ENCODE peak calls at places on chromosomes 11 and 22, in six cellular contexts. F is HFFc6, G is BJ, T is ovary, V is foreskin fibroblast, S is A549. Y is an unnamed sample.

GRCh38 chr22:20319041-20319744 is 667 bp downstream of the DGCR6L start:
- DNase-seq in F (no peak), G (no peak), T (peak), V (no peak), S (no peak), Y (no peak)

GRCh38 chr11:115528217-115528616 is 24.0 kb upstream of the CADM1 start:
- DNase-seq in F (no peak), G (no peak), T (no peak), V (no peak), S (no peak), Y (no peak)

GRCh38 chr22:22684605-22685561 is 40.5 kb downstream of the GGTLC2 start:
- DNase-seq in F (peak), G (no peak), T (no peak), V (peak), S (no peak), Y (peak)

GRCh38 chr22:49668402-49668801 is 159.3 kb downstream of the BRD1 start:
- DNase-seq in F (no peak), G (no peak), T (no peak), V (no peak), S (no peak), Y (no peak)

GRCh38 chr11:117037279-117037951 is 60.8 kb downstream of the SIK3 start:
- DNase-seq in F (peak), G (no peak), T (no peak), V (peak), S (no peak), Y (no peak)

GRCh38 chr11:112212290-112212689 is 13.9 kb upstream of the PTS start:
- DNase-seq in F (no peak), G (no peak), T (no peak), V (no peak), S (no peak), Y (no peak)

GRCh38 chr11:83681045-83681781 is 395.0 kb upstream of the CCDC90B start:
- DNase-seq in F (no peak), G (no peak), T (no peak), V (no peak), S (no peak), Y (no peak)

GRCh38 chr11:68843052-68843561 is 1.4 kb upstream of the CPT1A start:
- DNase-seq in F (no peak), G (no peak), T (peak), V (no peak), S (no peak), Y (no peak)

GRCh38 chr22:33328789-33329296 is 270.7 kb upstream of the SYN3 start:
- DNase-seq in F (peak), G (no peak), T (no peak), V (no peak), S (peak), Y (no peak)

GRCh38 chr22:27377901-27378300 is 423.7 kb downstream of the MN1 start:
- DNase-seq in F (no peak), G (no peak), T (peak), V (no peak), S (no peak), Y (no peak)

GRCh38 chr11:100550910-100551309 is 136.2 kb upstream of the ARHGAP42 start:
- DNase-seq in F (no peak), G (no peak), T (no peak), V (no peak), S (no peak), Y (no peak)

GRCh38 chr11:1778141-1778911 is 14.6 kb upstream of the CTSD start:
- DNase-seq in F (no peak), G (no peak), T (no peak), V (no peak), S (no peak), Y (no peak)

GRCh38 chr11:61955031-61955415 is 4.9 kb downstream of the BEST1 start:
- DNase-seq in F (peak), G (peak), T (peak), V (peak), S (peak), Y (peak)

GRCh38 chr11:46520971-46521745 is 72.7 kb downstream of the AMBRA1 start:
- DNase-seq in F (peak), G (no peak), T (no peak), V (peak), S (no peak), Y (peak)
- TF ChIP-seq CTCF in F (no peak), G (no peak), T (no peak), V (no peak), S (no peak), Y (no peak)

DNA sequence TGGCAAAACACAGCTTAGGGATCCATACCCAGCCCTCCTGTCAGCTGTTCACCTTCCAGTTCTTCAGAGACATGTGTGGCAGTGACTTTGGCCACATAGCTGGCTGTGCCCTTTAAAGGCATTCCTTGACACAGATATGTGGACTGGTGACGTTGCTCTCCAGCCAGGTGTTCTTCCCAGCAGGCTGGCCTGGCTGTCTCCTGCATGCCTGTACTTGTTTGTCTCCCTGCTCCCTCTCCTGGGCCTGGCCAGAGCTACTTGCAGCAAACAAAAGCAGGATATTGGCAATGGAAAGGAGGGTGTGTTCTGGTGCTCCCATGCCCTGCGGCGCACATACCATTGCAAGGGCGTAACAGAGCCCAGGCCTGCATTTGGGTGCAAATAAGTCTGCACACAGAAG is 38.3 kb downstream of the PIK3IP1 start:
- DNase-seq in F (no peak), G (no peak), T (no peak), V (no peak), S (no peak), Y (no peak)
- TF ChIP-seq CTCF in F (no peak), G (no peak), T (no peak), V (no peak), S (no peak), Y (no peak)

GRCh38 chr11:120647681-120648080 is 136.1 kb downstream of the GRIK4 start:
- DNase-seq in F (no peak), G (no peak), T (no peak), V (no peak), S (no peak), Y (no peak)
- TF ChIP-seq CTCF in F (no peak), G (no peak), T (no peak), V (no peak), S (no peak), Y (no peak)

GRCh38 chr22:41598081-41598480 is 8.4 kb upstream of the PMM1 start:
- DNase-seq in F (peak), G (no peak), T (no peak), V (peak), S (no peak), Y (no peak)
- TF ChIP-seq CTCF in F (no peak), G (peak), T (no peak), V (no peak), S (no peak), Y (no peak)

GRCh38 chr11:27838674-27839073 is 138.4 kb upstream of the BDNF start:
- DNase-seq in F (no peak), G (no peak), T (no peak), V (no peak), S (no peak), Y (no peak)

GRCh38 chr11:27842290-27842689 is 142.0 kb upstream of the BDNF start:
- DNase-seq in F (no peak), G (no peak), T (no peak), V (no peak), S (no peak), Y (no peak)

GRCh38 chr11:27837895-27838563 is 137.8 kb upstream of the BDNF start:
- DNase-seq in F (no peak), G (no peak), T (no peak), V (no peak), S (no peak), Y (no peak)

GRCh38 chr11:27839226-27839913 is 139.1 kb upstream of the BDNF start:
- DNase-seq in F (peak), G (no peak), T (no peak), V (no peak), S (no peak), Y (peak)
- TF ChIP-seq CTCF in F (peak), G (peak), T (no peak), V (peak), S (peak), Y (peak)

GRCh38 chr11:129975543-129975942 is 27.1 kb downstream of the PRDM10 start:
- DNase-seq in F (no peak), G (no peak), T (no peak), V (no peak), S (no peak), Y (no peak)

GRCh38 chr11:129973068-129973467 is 29.6 kb downstream of the PRDM10 start:
- DNase-seq in F (no peak), G (no peak), T (no peak), V (no peak), S (no peak), Y (no peak)

GRCh38 chr11:129974237-129974636 is 28.4 kb downstream of the PRDM10 start:
- DNase-seq in F (no peak), G (no peak), T (no peak), V (no peak), S (no peak), Y (no peak)

GRCh38 chr11:129973809-129974208 is 28.8 kb downstream of the PRDM10 start:
- DNase-seq in F (no peak), G (no peak), T (no peak), V (no peak), S (no peak), Y (no peak)

GRCh38 chr11:129974672-129975071 is 28.0 kb downstream of the PRDM10 start:
- DNase-seq in F (no peak), G (no peak), T (no peak), V (no peak), S (no peak), Y (no peak)
- TF ChIP-seq CTCF in F (no peak), G (no peak), T (no peak), V (no peak), S (no peak), Y (no peak)

GRCh38 chr11:127993788-127994187 is 593.6 kb downstream of the ETS1 start:
- DNase-seq in F (no peak), G (no peak), T (no peak), V (no peak), S (peak), Y (no peak)
- TF ChIP-seq CTCF in F (peak), G (peak), T (no peak), V (no peak), S (no peak), Y (no peak)

GRCh38 chr22:35841907-35842518 is 124.3 kb downstream of the APOL5 start:
- DNase-seq in F (no peak), G (no peak), T (no peak), V (no peak), S (no peak), Y (no peak)

GRCh38 chr22:35839811-35840739 is 122.4 kb downstream of the APOL5 start:
- DNase-seq in F (peak), G (peak), T (peak), V (peak), S (peak), Y (peak)

GRCh38 chr22:35842519-35842913 is 124.8 kb downstream of the APOL5 start:
- DNase-seq in F (no peak), G (no peak), T (no peak), V (no peak), S (no peak), Y (no peak)

GRCh38 chr22:35844886-35845285 is 127.2 kb downstream of the APOL5 start:
- DNase-seq in F (no peak), G (no peak), T (no peak), V (no peak), S (no peak), Y (no peak)

DNA sequence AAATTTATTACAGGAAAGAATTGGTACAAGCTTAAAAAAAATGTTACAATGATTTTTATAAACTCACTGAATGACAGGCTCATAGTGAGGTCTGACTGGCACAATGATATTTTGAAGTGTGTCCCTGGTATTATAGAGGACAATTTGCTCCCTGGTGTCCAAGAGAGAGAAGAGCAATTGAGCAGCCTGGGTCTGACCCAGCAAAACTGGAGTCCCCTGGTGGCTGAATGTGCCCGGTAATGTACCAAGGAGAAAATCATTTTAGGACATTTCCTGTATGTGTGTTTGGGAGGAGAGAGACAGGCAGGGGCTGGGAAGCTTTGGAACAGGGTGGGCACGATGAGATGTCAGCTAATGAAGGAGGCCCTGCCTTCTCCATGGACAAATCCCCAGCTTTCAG is 125.3 kb downstream of the APOL5 start:
- DNase-seq in F (peak), G (no peak), T (no peak), V (peak), S (peak), Y (no peak)
- TF ChIP-seq CTCF in F (peak), G (peak), T (no peak), V (peak), S (peak), Y (peak)

Y was measured in AG09319.